ENCODE peak calls at places on chromosomes 1 and 21, in eight cellular contexts. G, A, H, D, F, V, L and W are unnamed samples. For H3K4me1, the result is how much of the 10 kb centered on the place peaks cover.

GRCh38 chr21:45347712-45348477 is 57.1 kb upstream of the COL18A1 start:
- DNase-seq in L (peak), V (no peak), F (no peak), H (no peak), D (no peak), A (no peak), G (no peak), W (no peak)

GRCh38 chr1:207058878-207059867 is 6.1 kb downstream of the PFKFB2 start:
- DNase-seq in A (no peak), G (no peak), V (no peak), L (no peak), H (no peak), D (no peak), F (no peak), W (no peak)

GRCh38 chr1:175512637-175513412 is 230.6 kb downstream of the TNR start:
- DNase-seq in D (no peak), V (no peak), F (no peak), G (no peak), A (no peak), H (no peak), L (no peak), W (no peak)

GRCh38 chr1:56331207-56331891 is 248.0 kb downstream of the PLPP3 start:
- DNase-seq in A (no peak), G (no peak), H (no peak), V (no peak), L (no peak), D (no peak), F (no peak), W (no peak)

GRCh38 chr1:227934476-227935313 is 13.0 kb downstream of the WNT9A start:
- DNase-seq in F (peak), V (peak), A (no peak), H (peak), L (peak), G (peak), D (no peak), W (peak)

GRCh38 chr21:39927304-39927886 is 60.2 kb downstream of the PCP4 start:
- DNase-seq in L (no peak), G (no peak), H (no peak), A (peak), F (no peak), V (no peak), D (no peak), W (no peak)

GRCh38 chr1:196438324-196438723 is 169.9 kb downstream of the KCNT2 start:
- DNase-seq in V (no peak), H (no peak), G (no peak), F (no peak), A (no peak), D (no peak), L (no peak), W (no peak)

GRCh38 chr1:204093421-204093717 is 20.5 kb downstream of the SOX13 start:
- DNase-seq in D (peak), A (peak), F (no peak), V (no peak), G (no peak), H (no peak), L (no peak), W (no peak)

GRCh38 chr1:45446950-45447672 is 43.9 kb downstream of the TESK2 start:
- DNase-seq in D (no peak), A (no peak), F (no peak), G (no peak), L (no peak), H (no peak), V (no peak), W (no peak)

GRCh38 chr1:74508449-74508848 is 4.0 kb downstream of the LRRC53 start:
- DNase-seq in F (no peak), V (no peak), H (no peak), G (no peak), A (no peak), D (no peak), L (no peak), W (no peak)

GRCh38 chr21:17467829-17468228 is 45.0 kb upstream of the CXADR start:
- DNase-seq in G (no peak), H (no peak), A (no peak), L (no peak), V (no peak), D (no peak), F (no peak), W (no peak)

GRCh38 chr1:53999920-54000319 is 18.1 kb downstream of the LDLRAD1 start:
- DNase-seq in H (no peak), L (no peak), G (no peak), D (no peak), A (no peak), F (no peak), V (no peak), W (peak)

GRCh38 chr1:195005338-195005737 is 1602.9 kb downstream of the KCNT2 start:
- DNase-seq in D (no peak), F (no peak), V (no peak), L (no peak), A (no peak), H (no peak), G (no peak), W (no peak)

GRCh38 chr1:84669831-84670230 is 20.4 kb downstream of the SSX2IP start:
- DNase-seq in D (no peak), V (no peak), H (no peak), F (no peak), L (no peak), A (no peak), G (no peak), W (peak)

GRCh38 chr21:22554690-22555316 is 1556.6 kb downstream of the NCAM2 start:
- DNase-seq in V (no peak), G (no peak), H (no peak), A (no peak), L (no peak), D (no peak), F (no peak), W (no peak)

GRCh38 chr1:231313661-231314060 is 24.0 kb downstream of the EXOC8 start:
- DNase-seq in D (no peak), G (no peak), H (no peak), V (no peak), F (no peak), A (no peak), L (no peak), W (no peak)

GRCh38 chr1:245197911-245198379 is 43.2 kb downstream of the KIF26B start:
- DNase-seq in A (no peak), F (no peak), H (no peak), V (no peak), D (no peak), G (no peak), L (no peak), W (no peak)

GRCh38 chr1:164765557-164765956 is 206.6 kb downstream of the PBX1 start:
- DNase-seq in F (no peak), H (peak), A (no peak), G (no peak), V (no peak), D (no peak), L (no peak), W (peak)

GRCh38 chr1:171984850-171985485 is 143.7 kb downstream of the DNM3 start:
- DNase-seq in D (no peak), G (no peak), H (peak), L (no peak), F (no peak), A (no peak), V (peak), W (no peak)

GRCh38 chr1:209527993-209528392 is 55.5 kb upstream of the CAMK1G start:
- DNase-seq in D (no peak), F (no peak), H (peak), L (no peak), V (no peak), A (peak), G (no peak), W (peak)

GRCh38 chr1:30126839-30127238 is 596.5 kb downstream of the MATN1 start:
- DNase-seq in H (no peak), A (no peak), F (no peak), G (no peak), V (no peak), D (no peak), L (no peak), W (no peak)

GRCh38 chr1:175270361-175270760 is 77.8 kb upstream of the KIAA0040 start:
- DNase-seq in G (no peak), D (no peak), L (no peak), F (no peak), A (no peak), V (no peak), H (no peak), W (no peak)

GRCh38 chr1:111602974-111603373 is 16.6 kb upstream of the RAP1A start:
- DNase-seq in F (no peak), V (no peak), D (no peak), H (no peak), L (no peak), G (no peak), A (no peak), W (no peak)

GRCh38 chr1:36096500-36097412 is 8.1 kb downstream of the ADPRS start:
- DNase-seq in D (no peak), L (no peak), F (no peak), G (peak), A (no peak), H (no peak), V (no peak), W (no peak)
- TF ChIP-seq CTCF in D (no peak), L (peak), F (no peak), G (no peak), A (no peak), H (no peak), V (peak), W (peak)

GRCh38 chr1:226654508-226655124 is 84.5 kb downstream of the ITPKB start:
- DNase-seq in G (no peak), D (no peak), V (no peak), H (no peak), F (no peak), A (no peak), L (no peak), W (no peak)

GRCh38 chr1:226652613-226653012 is 86.5 kb downstream of the ITPKB start:
- DNase-seq in A (no peak), F (no peak), L (no peak), H (no peak), V (no peak), D (no peak), G (no peak), W (no peak)

GRCh38 chr1:226655251-226656163 is 83.6 kb downstream of the ITPKB start:
- DNase-seq in G (no peak), L (no peak), V (no peak), A (no peak), H (no peak), F (no peak), D (no peak), W (no peak)

GRCh38 chr1:226653311-226653921 is 85.7 kb downstream of the ITPKB start:
- DNase-seq in L (no peak), F (no peak), V (no peak), A (no peak), G (no peak), H (no peak), D (no peak), W (no peak)

DNA sequence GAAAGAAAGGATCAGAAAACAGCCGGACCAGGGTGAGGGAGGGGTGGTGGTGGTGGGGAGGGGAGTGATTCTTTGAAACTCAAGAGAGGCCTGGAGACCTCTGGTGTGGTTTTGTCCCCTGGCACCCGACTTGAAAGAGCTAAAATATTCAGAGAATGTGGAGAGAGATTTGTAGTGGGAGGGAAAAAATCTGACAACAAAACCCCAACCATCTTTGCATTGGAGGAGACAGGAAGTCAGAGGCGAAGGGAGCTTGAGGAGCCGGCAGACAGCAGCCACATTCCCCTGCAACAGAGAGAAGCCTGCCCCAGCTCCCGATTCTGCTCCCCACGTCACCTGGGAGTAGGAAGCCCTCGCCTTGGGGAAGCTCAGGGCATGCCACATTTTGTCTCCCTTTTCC is 85.0 kb downstream of the ITPKB start:
- DNase-seq in L (no peak), A (no peak), H (no peak), G (no peak), D (no peak), V (no peak), F (no peak), W (no peak)
- H3K4me1 ChIP-seq in L (under half), A (half or more), H (under half), G (under half), D (under half), V (under half), F (under half), W (under half)

DNA sequence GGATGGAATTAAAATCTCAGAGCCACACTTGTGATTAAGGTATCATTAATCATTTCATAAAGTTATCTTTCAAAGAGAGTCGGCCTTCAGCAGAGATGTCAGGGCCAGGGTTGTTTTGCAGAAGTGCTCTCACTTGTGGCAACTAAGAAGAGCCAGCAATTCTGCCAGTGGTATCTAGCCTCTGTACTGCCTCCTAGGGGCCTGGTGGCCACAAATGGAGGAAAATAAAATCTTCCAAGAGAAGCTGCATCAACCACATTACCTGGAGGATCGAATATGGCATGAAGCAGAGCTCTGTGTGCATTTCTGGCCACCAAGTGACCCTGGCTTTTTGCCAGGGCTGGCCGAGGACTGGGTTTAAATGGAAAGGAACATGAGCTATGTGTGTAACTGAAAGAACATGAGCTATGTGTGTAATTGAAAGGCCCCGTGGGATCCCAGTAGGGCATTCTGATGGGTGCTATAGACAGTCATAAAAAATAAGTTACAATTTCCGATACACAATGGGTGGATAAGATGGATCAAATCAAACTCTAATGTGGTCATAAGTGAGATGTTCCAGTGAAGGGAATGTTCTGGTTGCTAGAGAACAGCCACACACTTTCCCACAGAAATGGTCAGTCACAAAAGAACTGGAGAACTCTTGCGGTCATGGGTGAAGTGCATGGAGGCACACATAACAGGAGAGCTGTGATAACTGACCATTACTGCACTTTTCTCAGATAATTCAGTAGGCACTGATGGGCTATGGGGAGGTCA is 335.8 kb downstream of the CAMTA1 start:
- DNase-seq in D (no peak), V (no peak), G (peak), A (peak), F (no peak), L (no peak), H (no peak), W (no peak)
- TF ChIP-seq CTCF in D (no peak), V (peak), G (no peak), A (no peak), F (no peak), L (no peak), H (no peak), W (peak)

DNA sequence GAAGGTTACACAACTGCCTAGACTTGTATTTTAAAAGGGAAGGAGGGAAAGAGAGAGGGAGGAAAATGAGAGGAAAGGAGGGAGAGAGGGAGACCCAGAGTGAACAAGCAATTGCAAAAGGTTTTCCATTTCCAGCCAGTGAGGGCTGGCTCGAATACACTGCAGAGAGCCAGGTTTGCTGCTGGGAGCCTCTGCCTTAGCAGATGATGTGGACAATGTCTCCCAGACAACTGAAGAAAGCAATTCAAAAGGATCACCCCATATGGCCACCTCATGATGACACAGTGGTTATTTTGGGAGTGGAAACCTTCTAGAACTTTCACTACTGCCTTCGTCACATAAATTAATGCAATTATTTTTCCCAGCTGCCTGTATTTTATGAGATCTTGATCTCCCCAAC is 86.4 kb downstream of the BCAR3 start:
- DNase-seq in F (no peak), D (no peak), V (no peak), L (no peak), H (no peak), A (no peak), G (no peak), W (no peak)
- H3K4me1 ChIP-seq in F (under half), D (under half), V (under half), L (under half), H (half or more), A (half or more), G (under half), W (half or more)

GRCh38 chr1:18041685-18042355 is 65.8 kb upstream of the IGSF21 start:
- DNase-seq in F (no peak), G (no peak), V (no peak), D (no peak), L (no peak), A (no peak), H (no peak), W (no peak)
- TF ChIP-seq CTCF in F (no peak), G (no peak), V (peak), D (no peak), L (no peak), A (no peak), H (no peak), W (no peak)

DNA sequence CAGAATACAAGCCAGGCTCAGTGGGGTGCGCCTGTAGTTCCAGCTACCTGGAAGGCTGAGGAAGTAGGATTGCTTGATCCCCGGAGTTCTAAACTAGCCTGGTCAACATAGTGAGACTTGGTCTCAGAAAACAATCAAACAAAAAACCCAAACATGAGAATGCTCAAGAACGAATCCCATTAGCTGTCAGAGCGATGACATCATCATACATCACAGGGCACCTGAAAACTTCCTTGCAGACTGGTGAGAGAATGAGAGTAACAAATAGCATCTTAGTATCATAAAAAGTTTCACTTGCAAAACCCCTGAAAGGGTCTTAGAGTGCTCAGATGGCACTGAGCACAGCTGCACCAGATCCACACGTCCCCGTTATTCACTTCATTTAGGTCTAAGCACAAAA is 21.1 kb upstream of the CDCA8 start:
- DNase-seq in H (no peak), D (no peak), G (no peak), A (no peak), V (no peak), F (no peak), L (no peak), W (no peak)
- H3K4me1 ChIP-seq in H (under half), D (under half), G (under half), A (under half), V (under half), F (under half), L (under half), W (under half)

DNA sequence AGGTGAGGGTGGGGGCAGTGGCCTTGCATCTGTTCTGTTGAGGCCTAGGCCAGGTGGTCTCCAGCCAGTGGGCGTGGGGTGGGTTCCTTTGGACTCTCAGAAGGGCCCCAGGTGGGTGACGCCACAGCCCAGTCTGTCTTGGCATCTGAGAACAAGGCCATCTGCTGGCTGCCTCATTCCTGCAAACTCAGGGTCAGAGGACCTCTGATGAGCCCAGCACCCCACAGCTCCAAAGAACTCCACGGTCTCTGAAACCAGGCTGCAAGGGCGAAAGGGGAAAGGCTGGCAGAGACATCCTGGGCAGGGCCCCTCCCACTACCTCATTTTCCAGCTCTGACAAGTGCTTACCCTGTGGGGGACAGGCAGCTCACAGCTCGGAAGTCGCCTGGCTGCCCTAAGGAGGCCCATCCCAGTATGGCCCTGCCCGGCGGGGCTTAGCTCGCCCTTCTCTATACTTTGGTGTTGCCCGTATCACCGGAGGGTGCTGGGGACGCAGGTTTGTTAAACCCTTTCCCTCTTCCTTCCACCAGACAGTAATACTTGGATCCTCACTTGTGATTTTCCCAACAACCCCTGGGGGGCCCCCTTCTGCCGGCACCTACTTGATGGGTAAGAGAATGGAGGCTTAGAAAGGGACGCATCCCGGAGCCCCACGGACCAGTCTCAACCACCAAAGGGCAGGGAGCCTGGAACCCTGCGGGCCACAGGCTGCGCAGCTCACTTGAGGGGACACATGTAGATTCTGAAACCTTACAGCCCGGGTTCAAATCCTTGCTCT is 10.9 kb upstream of the EDN2 start:
- DNase-seq in F (no peak), L (peak), H (no peak), G (peak), A (no peak), V (no peak), D (no peak), W (peak)
- TF ChIP-seq CTCF in F (no peak), L (no peak), H (no peak), G (no peak), A (peak), V (no peak), D (no peak), W (peak)

GRCh38 chr1:234920136-234920842 is 208.3 kb downstream of the TOMM20 start:
- DNase-seq in D (no peak), L (peak), G (peak), F (no peak), H (no peak), A (peak), V (no peak), W (no peak)

GRCh38 chr1:234922987-234923386 is 205.7 kb downstream of the TOMM20 start:
- DNase-seq in D (no peak), F (no peak), A (no peak), H (no peak), G (no peak), V (no peak), L (peak), W (no peak)

GRCh38 chr1:234921266-234922062 is 207.2 kb downstream of the TOMM20 start:
- DNase-seq in V (no peak), D (no peak), F (no peak), H (no peak), L (peak), G (peak), A (peak), W (no peak)

GRCh38 chr1:234919061-234919755 is 209.4 kb downstream of the TOMM20 start:
- DNase-seq in G (peak), D (no peak), L (peak), H (no peak), F (peak), V (no peak), A (no peak), W (no peak)

GRCh38 chr1:234920843-234921140 is 207.8 kb downstream of the TOMM20 start:
- DNase-seq in G (peak), L (peak), V (no peak), H (no peak), F (no peak), A (no peak), D (no peak), W (no peak)
- H3K4me1 ChIP-seq in G (under half), L (under half), V (under half), H (under half), F (under half), A (half or more), D (under half), W (under half)

GRCh38 chr1:26814893-26815292 is 11.6 kb upstream of the ZDHHC18 start:
- DNase-seq in V (no peak), A (no peak), H (no peak), G (no peak), F (no peak), D (no peak), L (no peak), W (no peak)
- TF ChIP-seq CTCF in V (no peak), A (no peak), H (no peak), G (no peak), F (no peak), D (no peak), L (no peak), W (no peak)